ENCODE peak calls at places on chromosomes 2 and 18, in five cellular contexts. R is H9, U is fibroblast of lung, J is Peyer's patch, K is thyroid gland. G is an unnamed sample.

GRCh38 chr2:8176837-8177236 is 505.0 kb upstream of the ID2 start:
- DNase-seq in R (no peak), K (no peak), J (no peak), U (no peak), G (no peak)

GRCh38 chr2:128347701-128348504 is 29.2 kb upstream of the HS6ST1 start:
- DNase-seq in K (peak), J (peak), R (no peak), U (peak), G (no peak)

GRCh38 chr2:188940171-188940570 is 34.0 kb upstream of the COL3A1 start:
- DNase-seq in U (peak), J (no peak), R (no peak), K (no peak), G (no peak)

GRCh38 chr18:54911551-54911950 is 47.7 kb downstream of the CCDC68 start:
- DNase-seq in R (no peak), U (no peak), K (no peak), J (no peak), G (no peak)

GRCh38 chr2:240466579-240467148 is 31.2 kb downstream of the GPC1 start:
- DNase-seq in R (peak), U (no peak), K (no peak), J (peak), G (peak)

GRCh38 chr2:96875498-96876035 is 5.7 kb upstream of the SEMA4C start:
- DNase-seq in R (no peak), J (no peak), K (no peak), U (no peak), G (no peak)

GRCh38 chr2:163687213-163687612 is 48.6 kb downstream of the FIGN start:
- DNase-seq in K (no peak), J (no peak), R (no peak), U (no peak), G (no peak)

GRCh38 chr2:8009010-8009597 is 672.8 kb upstream of the ID2 start:
- DNase-seq in K (no peak), R (no peak), J (no peak), U (peak), G (no peak)

GRCh38 chr18:62897153-62897552 is 181.8 kb downstream of the PHLPP1 start:
- DNase-seq in K (no peak), U (peak), J (no peak), R (no peak), G (no peak)

GRCh38 chr18:52343731-52344340 is 3.8 kb downstream of the DCC start:
- DNase-seq in K (no peak), U (no peak), J (no peak), R (no peak), G (no peak)

GRCh38 chr2:241008711-241009121 is 10.3 kb downstream of the SNED1 start:
- DNase-seq in J (peak), U (no peak), K (no peak), R (peak), G (no peak)

GRCh38 chr2:20015482-20016083 is 3.1 kb upstream of the MATN3 start:
- DNase-seq in J (no peak), R (no peak), K (no peak), U (peak), G (no peak)

GRCh38 chr2:234425923-234426603 is 70.8 kb downstream of the ARL4C start:
- DNase-seq in J (peak), R (no peak), U (no peak), K (peak), G (no peak)

GRCh38 chr2:78201064-78201575 is 678.9 kb upstream of the LRRTM4 start:
- DNase-seq in K (no peak), J (no peak), R (no peak), U (no peak), G (no peak)

GRCh38 chr2:98461650-98462049 is 17.0 kb downstream of the INPP4A start:
- DNase-seq in R (no peak), J (peak), U (no peak), K (no peak), G (no peak)

GRCh38 chr2:28381225-28382180 is 11.2 kb upstream of the FOSL2 start:
- DNase-seq in U (no peak), K (no peak), R (no peak), J (no peak), G (no peak)

GRCh38 chr2:142874293-142874814 is 3.1 kb upstream of the KYNU start:
- DNase-seq in R (no peak), U (peak), J (no peak), K (no peak), G (no peak)

GRCh38 chr18:68623342-68623741 is 91.6 kb downstream of the TMX3 start:
- DNase-seq in U (peak), R (peak), J (no peak), K (peak), G (peak)

GRCh38 chr18:28108801-28109200 is 68.1 kb downstream of the CDH2 start:
- DNase-seq in U (peak), K (no peak), R (no peak), J (no peak), G (no peak)
- TF ChIP-seq CTCF in U (no peak), K (no peak), R (no peak), J (no peak), G (no peak)

GRCh38 chr2:54279385-54279784 is 23.4 kb upstream of the TSPYL6 start:
- DNase-seq in U (no peak), J (no peak), K (no peak), R (no peak), G (no peak)
- TF ChIP-seq CTCF in U (peak), J (no peak), K (no peak), R (peak), G (peak)

GRCh38 chr2:38751043-38751846 is at the start of gene SRSF7:
- DNase-seq in J (peak), K (peak), R (peak), U (peak), G (peak)
- TF ChIP-seq CTCF in J (no peak), K (no peak), R (no peak), U (no peak), G (no peak)

GRCh38 chr2:121895723-121896571 is 140.5 kb downstream of the TSN start:
- DNase-seq in U (no peak), K (no peak), R (no peak), J (no peak), G (no peak)

GRCh38 chr2:121900391-121900790 is 144.9 kb downstream of the TSN start:
- DNase-seq in K (no peak), U (no peak), R (peak), J (no peak), G (no peak)

GRCh38 chr2:121902171-121902591 is 146.7 kb downstream of the TSN start:
- DNase-seq in U (no peak), R (peak), K (no peak), J (no peak), G (no peak)

GRCh38 chr2:121898483-121898882 is 143.0 kb downstream of the TSN start:
- DNase-seq in J (no peak), K (no peak), U (peak), R (no peak), G (no peak)

DNA sequence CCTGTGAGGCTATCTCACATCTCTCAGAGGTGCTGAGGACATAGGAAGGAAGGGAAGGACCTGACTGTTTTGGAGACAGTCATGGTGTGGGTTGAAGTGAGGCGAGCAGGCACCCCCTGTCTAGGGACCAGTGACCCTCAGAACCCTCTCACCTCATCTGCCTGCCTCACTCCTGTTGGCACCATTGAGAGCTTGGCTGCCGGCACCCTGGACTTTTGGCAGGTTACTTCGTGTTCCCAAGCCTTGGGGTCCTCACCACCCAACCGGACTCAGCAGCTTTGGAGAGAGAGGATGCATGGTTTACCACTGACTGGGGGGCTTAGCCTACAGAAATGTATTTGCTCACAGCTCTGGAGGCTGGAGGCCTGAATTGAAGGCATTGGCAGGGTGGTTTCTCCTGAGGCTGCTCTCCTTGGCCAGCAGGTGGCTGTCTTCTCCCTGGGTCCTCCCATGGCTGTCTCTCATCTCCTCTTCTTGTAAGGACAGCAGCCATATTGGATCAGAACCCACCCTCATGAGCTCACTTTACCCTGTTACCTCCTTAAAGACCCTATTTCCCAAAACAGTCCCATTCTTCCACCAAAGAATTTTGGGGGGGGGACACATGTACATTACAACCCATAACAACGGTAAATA is 142.0 kb downstream of the TSN start:
- DNase-seq in U (peak), R (peak), K (no peak), J (no peak), G (no peak)
- TF ChIP-seq CTCF in U (peak), R (peak), K (no peak), J (no peak), G (peak)

G was measured in glutamatergic neuron.